ENCODE peak calls at places on chromosomes 12 and 14, in six cellular contexts. S, C, H, O, F and W are unnamed samples.

GRCh38 chr14:24279301-24280186 is 8.1 kb upstream of the RABGGTA start:
- DNase-seq in S (no peak), H (no peak), F (no peak), C (no peak), O (peak; percentile 64), W (peak; percentile 67)

GRCh38 chr12:51076235-51076930 is 7.0 kb downstream of the CSRNP2 start:
- DNase-seq in C (no peak), H (no peak), F (no peak), S (no peak), O (no peak), W (no peak)

GRCh38 chr14:100450049-100450448 is 126.9 kb downstream of the SLC25A47 start:
- DNase-seq in S (no peak), C (no peak), F (no peak), O (no peak), H (no peak), W (no peak)

GRCh38 chr12:93415723-93416464 is 25.9 kb downstream of the UBE2N start:
- DNase-seq in O (no peak), F (no peak), H (no peak), C (no peak), S (no peak), W (no peak)

GRCh38 chr12:46430340-46430948 is 57.9 kb upstream of the SLC38A2 start:
- DNase-seq in H (peak; percentile 94), S (peak; percentile 92), O (peak; percentile 64), C (peak; percentile 95), F (peak; percentile 63), W (no peak)

GRCh38 chr12:128790221-128790620 is 33.5 kb downstream of the SLC15A4 start:
- DNase-seq in F (no peak), H (no peak), O (no peak), C (no peak), S (no peak), W (no peak)

GRCh38 chr12:85253823-85254222 is 26.2 kb upstream of the ALX1 start:
- DNase-seq in F (no peak), H (no peak), O (no peak), S (no peak), C (no peak), W (no peak)

GRCh38 chr14:99752486-99753121 is 40.6 kb upstream of the EML1 start:
- DNase-seq in S (no peak), F (no peak), C (no peak), O (no peak), H (no peak), W (no peak)

GRCh38 chr12:75638792-75639191 is 127.4 kb upstream of the KRR1 start:
- DNase-seq in F (no peak), H (no peak), O (no peak), S (no peak), C (no peak), W (no peak)

GRCh38 chr12:5505751-5506150 is 73.8 kb downstream of the NTF3 start:
- DNase-seq in S (no peak), O (no peak), F (no peak), C (no peak), H (no peak), W (no peak)

GRCh38 chr12:120495723-120496352 is at the start of gene DYNLL1:
- DNase-seq in F (peak; percentile 98), H (peak; percentile 83), S (peak; percentile 91), C (peak; percentile 93), O (peak; percentile 93), W (peak; percentile 98)

GRCh38 chr12:79769189-79769859 is 78.6 kb upstream of the PAWR start:
- DNase-seq in H (no peak), O (no peak), C (no peak), S (no peak), F (no peak), W (no peak)

GRCh38 chr14:74667758-74668157 is 45.1 kb downstream of the AREL1 start:
- DNase-seq in H (no peak), O (no peak), F (no peak), C (no peak), S (no peak), W (no peak)

GRCh38 chr12:131896811-131897270 is 2.4 kb downstream of the ULK1 start:
- DNase-seq in S (no peak), H (no peak), O (no peak), F (no peak), C (no peak), W (peak; percentile 25)

GRCh38 chr14:96077983-96078686 is 39.0 kb downstream of the C14orf132 start:
- DNase-seq in S (no peak), C (no peak), H (no peak), F (no peak), O (peak; percentile 31), W (peak; percentile 22)

GRCh38 chr12:9041321-9041720 is 52.0 kb downstream of the KLRG1 start:
- DNase-seq in F (no peak), S (no peak), O (no peak), H (no peak), C (no peak), W (no peak)

GRCh38 chr12:121822393-121823100 is 18.7 kb downstream of the SETD1B start:
- DNase-seq in S (no peak), F (no peak), O (no peak), C (no peak), H (no peak), W (no peak)

GRCh38 chr12:122825773-122826724 is 9.2 kb upstream of the HIP1R start:
- DNase-seq in S (no peak), O (no peak), C (no peak), F (peak; percentile 51), H (no peak), W (peak; percentile 48)

GRCh38 chr12:104957388-104958008 is 592 bp downstream of the SLC41A2 start:
- DNase-seq in F (peak; percentile 19), C (no peak), O (no peak), S (no peak), H (no peak), W (peak; percentile 77)

GRCh38 chr12:121792607-121793500 is 634 bp downstream of the RHOF start:
- DNase-seq in S (no peak), H (no peak), F (no peak), O (no peak), C (peak; percentile 62), W (no peak)

GRCh38 chr12:93918262-93918661 is 230.1 kb upstream of the PLXNC1 start:
- DNase-seq in O (no peak), F (no peak), S (no peak), C (no peak), H (no peak), W (no peak)

GRCh38 chr12:49187184-49187583 is 1.7 kb downstream of the TUBA1A start:
- DNase-seq in O (no peak), S (no peak), F (no peak), H (no peak), C (no peak), W (peak; percentile 47)

GRCh38 chr12:120720234-120720968 is 5.2 kb upstream of the ACADS start:
- DNase-seq in H (no peak), C (no peak), S (no peak), O (no peak), F (peak; percentile 51), W (no peak)

GRCh38 chr12:1857086-1857485 is 36.7 kb downstream of the LRTM2 start:
- DNase-seq in S (no peak), F (no peak), O (no peak), H (no peak), C (no peak), W (no peak)

GRCh38 chr12:71876400-71876799 is 36.8 kb downstream of the TBC1D15 start:
- DNase-seq in S (no peak), C (no peak), F (no peak), O (no peak), H (no peak), W (no peak)

GRCh38 chr12:126651133-126651532 is 1585.9 kb downstream of the AACS start:
- DNase-seq in S (no peak), C (no peak), H (no peak), O (no peak), F (no peak), W (no peak)

GRCh38 chr14:93056840-93057585 is 58.7 kb downstream of the ITPK1 start:
- DNase-seq in C (peak; percentile 77), O (no peak), S (no peak), H (no peak), F (no peak), W (no peak)

GRCh38 chr12:43736921-43737440 is 21.6 kb downstream of the PUS7L start:
- DNase-seq in H (no peak), S (no peak), C (no peak), F (no peak), O (no peak), W (no peak)
- TF ChIP-seq SIN3A in H (no peak), S (no peak), C (no peak), F (no peak), O (no peak), W (no peak)

DNA sequence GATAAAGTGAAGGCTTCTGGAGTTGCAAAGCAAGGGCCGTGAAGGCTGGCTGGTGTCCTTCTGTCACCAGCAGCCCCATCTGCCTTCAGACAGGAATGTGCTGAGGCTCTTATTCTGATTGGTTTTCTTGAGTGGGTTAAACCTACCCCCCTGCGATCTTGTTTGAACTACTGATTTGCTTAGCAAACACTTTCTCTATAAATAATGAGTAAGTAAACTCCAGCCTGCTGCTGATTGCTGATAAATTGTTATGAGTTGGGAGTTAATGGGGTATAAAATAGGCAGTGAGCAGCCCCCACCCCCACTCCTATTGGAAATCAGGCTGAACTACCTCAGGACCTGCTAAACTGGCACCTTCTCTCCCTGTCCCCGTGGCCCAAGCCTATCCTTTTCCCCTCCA is 146.1 kb upstream of the NOS1 start:
- DNase-seq in S (no peak), C (no peak), H (no peak), O (no peak), F (no peak), W (no peak)
- TF ChIP-seq SIN3A in S (no peak), C (no peak), H (no peak), O (no peak), F (no peak), W (no peak)

DNA sequence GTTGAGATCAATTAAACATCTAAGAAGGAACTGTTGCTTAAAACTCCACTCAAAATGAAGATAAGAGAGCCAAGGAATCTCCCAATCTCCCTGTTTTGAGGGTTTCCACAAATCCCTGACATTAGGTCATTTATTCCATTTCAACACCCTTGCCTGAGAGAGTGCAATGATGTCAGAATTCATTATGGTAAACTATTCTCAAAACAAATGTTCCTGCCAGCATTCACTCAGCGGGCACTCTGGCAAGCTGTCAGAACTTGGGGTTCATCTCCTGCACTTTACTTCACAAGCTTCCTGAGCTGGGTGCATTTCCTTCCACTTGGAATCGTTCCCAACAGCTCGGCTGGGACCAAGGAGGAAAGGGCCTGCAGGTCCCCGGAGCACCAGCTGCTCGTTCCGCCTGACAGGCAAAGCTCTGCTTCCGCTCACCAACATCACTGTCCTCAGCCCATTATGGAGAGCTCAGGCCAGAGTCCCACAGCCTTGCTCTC is 117.8 kb downstream of the TTC7B start:
- DNase-seq in S (no peak), O (no peak), C (no peak), F (no peak), H (no peak), W (peak; percentile 46)
- TF ChIP-seq SIN3A in S (no peak), O (no peak), C (no peak), F (no peak), H (no peak), W (no peak)

GRCh38 chr12:13365782-13366366 is 169.3 kb downstream of the EMP1 start:
- DNase-seq in C (no peak), H (no peak), S (no peak), O (no peak), F (no peak), W (no peak)

GRCh38 chr12:13358391-13358905 is 161.9 kb downstream of the EMP1 start:
- DNase-seq in F (no peak), S (no peak), O (no peak), H (no peak), C (no peak), W (no peak)

GRCh38 chr12:13359636-13360035 is 163.1 kb downstream of the EMP1 start:
- DNase-seq in F (no peak), O (no peak), H (no peak), C (no peak), S (no peak), W (no peak)

GRCh38 chr12:13367973-13368372 is 171.4 kb downstream of the EMP1 start:
- DNase-seq in F (no peak), S (no peak), H (no peak), O (no peak), C (no peak), W (no peak)

GRCh38 chr12:13362260-13362841 is 165.8 kb downstream of the EMP1 start:
- DNase-seq in C (peak; percentile 47), O (no peak), S (peak; percentile 77), F (peak; percentile 62), H (peak; percentile 48), W (peak; percentile 65)
- TF ChIP-seq SIN3A in C (no peak), O (no peak), S (no peak), F (no peak), H (no peak), W (no peak)